ENCODE peak calls at places on chromosome 2, in six cellular contexts. One of them, this sample, is unnamed.

GRCh38 chr2:47618272-47618552 is 164.7 kb upstream of the MSH6 start:
- DNase-seq in GM13977: no peak
- DNase-seq in H4: no peak
- DNase-seq in NCI-H2171 treated with DMSO at 0.1 percent for 48 hours: no peak
- DNase-seq in kidney: no peak
- DNase-seq in left lobe of liver: no peak
- DNase-seq in this sample: no peak

GRCh38 chr2:142843731-142844130 is 33.7 kb upstream of the KYNU start:
- DNase-seq in left lobe of liver: no peak
- DNase-seq in GM13977: no peak
- DNase-seq in NCI-H2171 treated with DMSO at 0.1 percent for 48 hours: no peak
- DNase-seq in H4: no peak
- DNase-seq in kidney: no peak
- DNase-seq in this sample: no peak

GRCh38 chr2:205274801-205275200 is 407.5 kb upstream of the NRP2 start:
- DNase-seq in H4: no peak
- DNase-seq in NCI-H2171 treated with DMSO at 0.1 percent for 48 hours: no peak
- DNase-seq in left lobe of liver: no peak
- DNase-seq in GM13977: no peak
- DNase-seq in kidney: no peak
- DNase-seq in this sample: no peak

GRCh38 chr2:234643407-234643806 is 146.5 kb upstream of the ARL4C start:
- DNase-seq in kidney: no peak
- DNase-seq in NCI-H2171 treated with DMSO at 0.1 percent for 48 hours: no peak
- DNase-seq in H4: no peak
- DNase-seq in GM13977: no peak
- DNase-seq in left lobe of liver: no peak
- DNase-seq in this sample: no peak

GRCh38 chr2:239765076-239765845 is 259.9 kb downstream of the NDUFA10 start:
- DNase-seq in H4: no peak
- DNase-seq in kidney: peak
- DNase-seq in left lobe of liver: no peak
- DNase-seq in NCI-H2171 treated with DMSO at 0.1 percent for 48 hours: no peak
- DNase-seq in GM13977: no peak
- DNase-seq in this sample: no peak

GRCh38 chr2:58895849-58896248 is 654.7 kb upstream of the FANCL start:
- DNase-seq in left lobe of liver: peak
- DNase-seq in NCI-H2171 treated with DMSO at 0.1 percent for 48 hours: no peak
- DNase-seq in kidney: no peak
- DNase-seq in GM13977: no peak
- DNase-seq in H4: peak
- DNase-seq in this sample: no peak

GRCh38 chr2:65033178-65033577 is 23.0 kb upstream of the CEP68 start:
- DNase-seq in left lobe of liver: no peak
- DNase-seq in NCI-H2171 treated with DMSO at 0.1 percent for 48 hours: peak
- DNase-seq in kidney: no peak
- DNase-seq in GM13977: no peak
- DNase-seq in H4: no peak
- DNase-seq in this sample: no peak

GRCh38 chr2:120323214-120323613 is 22.7 kb upstream of the INHBB start:
- DNase-seq in GM13977: no peak
- DNase-seq in left lobe of liver: peak
- DNase-seq in H4: no peak
- DNase-seq in NCI-H2171 treated with DMSO at 0.1 percent for 48 hours: no peak
- DNase-seq in kidney: peak
- DNase-seq in this sample: no peak

GRCh38 chr2:120110507-120110906 is 97.6 kb downstream of the EPB41L5 start:
- DNase-seq in NCI-H2171 treated with DMSO at 0.1 percent for 48 hours: no peak
- DNase-seq in kidney: no peak
- DNase-seq in H4: no peak
- DNase-seq in left lobe of liver: no peak
- DNase-seq in GM13977: no peak
- DNase-seq in this sample: no peak

GRCh38 chr2:96470636-96471035 is 34.5 kb downstream of the NEURL3 start:
- DNase-seq in H4: no peak
- DNase-seq in NCI-H2171 treated with DMSO at 0.1 percent for 48 hours: no peak
- DNase-seq in kidney: peak
- DNase-seq in GM13977: peak
- DNase-seq in left lobe of liver: peak
- DNase-seq in this sample: no peak

GRCh38 chr2:176246324-176246723 is 22.9 kb upstream of the MTX2 start:
- DNase-seq in left lobe of liver: no peak
- DNase-seq in H4: no peak
- DNase-seq in NCI-H2171 treated with DMSO at 0.1 percent for 48 hours: no peak
- DNase-seq in GM13977: no peak
- DNase-seq in kidney: no peak
- DNase-seq in this sample: no peak

GRCh38 chr2:196983934-196984333 is 57.4 kb upstream of the PGAP1 start:
- DNase-seq in kidney: no peak
- DNase-seq in GM13977: no peak
- DNase-seq in left lobe of liver: no peak
- DNase-seq in H4: no peak
- DNase-seq in NCI-H2171 treated with DMSO at 0.1 percent for 48 hours: no peak
- DNase-seq in this sample: no peak

GRCh38 chr2:133364636-133365035 is 203.6 kb downstream of the NCKAP5 start:
- DNase-seq in GM13977: no peak
- DNase-seq in NCI-H2171 treated with DMSO at 0.1 percent for 48 hours: no peak
- DNase-seq in left lobe of liver: no peak
- DNase-seq in kidney: no peak
- DNase-seq in H4: no peak
- DNase-seq in this sample: no peak

GRCh38 chr2:42100696-42101585 is 53.1 kb downstream of the PKDCC start:
- DNase-seq in left lobe of liver: peak
- DNase-seq in NCI-H2171 treated with DMSO at 0.1 percent for 48 hours: no peak
- DNase-seq in kidney: peak
- DNase-seq in GM13977: peak
- DNase-seq in H4: no peak
- DNase-seq in this sample: no peak

GRCh38 chr2:25090801-25091200 is 48.9 kb downstream of the EFR3B start:
- DNase-seq in kidney: no peak
- DNase-seq in left lobe of liver: no peak
- DNase-seq in H4: no peak
- DNase-seq in NCI-H2171 treated with DMSO at 0.1 percent for 48 hours: peak
- DNase-seq in GM13977: no peak
- DNase-seq in this sample: no peak

GRCh38 chr2:98569197-98569793 is 39.0 kb downstream of the COA5 start:
- DNase-seq in left lobe of liver: no peak
- DNase-seq in GM13977: peak
- DNase-seq in kidney: no peak
- DNase-seq in H4: no peak
- DNase-seq in NCI-H2171 treated with DMSO at 0.1 percent for 48 hours: no peak
- DNase-seq in this sample: peak

GRCh38 chr2:128293426-128293755 is 25.3 kb downstream of the HS6ST1 start:
- DNase-seq in GM13977: no peak
- DNase-seq in H4: no peak
- DNase-seq in left lobe of liver: no peak
- DNase-seq in kidney: peak
- DNase-seq in NCI-H2171 treated with DMSO at 0.1 percent for 48 hours: no peak
- DNase-seq in this sample: no peak

GRCh38 chr2:221450280-221450679 is 121.8 kb downstream of the EPHA4 start:
- DNase-seq in left lobe of liver: no peak
- DNase-seq in NCI-H2171 treated with DMSO at 0.1 percent for 48 hours: no peak
- DNase-seq in GM13977: no peak
- DNase-seq in H4: no peak
- DNase-seq in kidney: no peak
- DNase-seq in this sample: no peak

GRCh38 chr2:106057206-106057605 is 136.9 kb downstream of the UXS1 start:
- DNase-seq in NCI-H2171 treated with DMSO at 0.1 percent for 48 hours: no peak
- DNase-seq in GM13977: no peak
- DNase-seq in kidney: no peak
- DNase-seq in left lobe of liver: no peak
- DNase-seq in H4: peak
- DNase-seq in this sample: no peak

GRCh38 chr2:175282300-175282699 is 100.8 kb upstream of the ATP5MC3 start:
- DNase-seq in left lobe of liver: no peak
- DNase-seq in kidney: no peak
- DNase-seq in GM13977: peak
- DNase-seq in H4: peak
- DNase-seq in NCI-H2171 treated with DMSO at 0.1 percent for 48 hours: peak
- DNase-seq in this sample: no peak

GRCh38 chr2:24588294-24588693 is 97.2 kb downstream of the NCOA1 start:
- DNase-seq in kidney: no peak
- DNase-seq in NCI-H2171 treated with DMSO at 0.1 percent for 48 hours: no peak
- DNase-seq in H4: no peak
- DNase-seq in left lobe of liver: no peak
- DNase-seq in GM13977: no peak
- DNase-seq in this sample: no peak

GRCh38 chr2:216538538-216538937 is 39.9 kb downstream of the RPL37A start:
- DNase-seq in NCI-H2171 treated with DMSO at 0.1 percent for 48 hours: no peak
- DNase-seq in left lobe of liver: no peak
- DNase-seq in H4: no peak
- DNase-seq in GM13977: no peak
- DNase-seq in kidney: no peak
- DNase-seq in this sample: no peak

GRCh38 chr2:35933031-35933430 is 422.5 kb upstream of the CRIM1 start:
- DNase-seq in GM13977: no peak
- DNase-seq in kidney: no peak
- DNase-seq in NCI-H2171 treated with DMSO at 0.1 percent for 48 hours: no peak
- DNase-seq in H4: no peak
- DNase-seq in left lobe of liver: no peak
- DNase-seq in this sample: no peak